ENCODE peak calls at places on chromosomes 4 and X, in nine cellular contexts. S is cardiac muscle cell, J is breast epithelium, X is thoracic aorta, B is heart right ventricle, I is PC-3, W is suprapubic skin, A is colonic mucosa, E is lung. K is an unnamed sample. For H3K27me3 and H3K36me3, the result is how much of the 10 kb centered on the place peaks cover.

GRCh38 chr4:6539009-6539764 is 35.8 kb upstream of the MAN2B2 start:
- DNase-seq in S (no peak), X (no peak), W (no peak), E (no peak), J (no peak), B (no peak), A (no peak), I (no peak), K (no peak)

GRCh38 chr4:5142726-5143125 is 91.4 kb downstream of the STK32B start:
- DNase-seq in S (peak), B (no peak), I (peak), E (peak), X (no peak), J (no peak), W (no peak), A (no peak), K (no peak)

GRCh38 chrX:29699214-29699613 is 516.1 kb upstream of the MAGEB2 start:
- DNase-seq in I (peak), X (no peak), B (no peak), J (no peak), E (no peak), A (no peak), W (no peak), S (no peak), K (peak)

GRCh38 chrX:141278306-141278705 is 36.0 kb upstream of the SPANXC start:
- DNase-seq in B (no peak), E (no peak), W (no peak), I (peak), A (no peak), S (peak), J (no peak), X (no peak), K (no peak)

GRCh38 chr4:7725951-7726350 is 213.7 kb downstream of the AFAP1 start:
- DNase-seq in E (no peak), I (peak), S (no peak), B (peak), A (no peak), W (no peak), J (no peak), X (no peak), K (no peak)

GRCh38 chrX:99353412-99353811 is 1056.7 kb downstream of the PCDH19 start:
- DNase-seq in I (no peak), B (no peak), S (peak), E (no peak), W (no peak), X (no peak), A (no peak), J (no peak), K (no peak)

GRCh38 chrX:65758505-65758904 is 91.1 kb downstream of the MSN start:
- DNase-seq in A (no peak), B (no peak), W (no peak), X (no peak), J (no peak), I (no peak), E (no peak), S (no peak), K (no peak)

GRCh38 chr4:179372242-179372641 is 1930.0 kb upstream of the AGA start:
- DNase-seq in I (no peak), B (no peak), E (no peak), A (no peak), S (no peak), X (no peak), J (no peak), W (no peak), K (no peak)

GRCh38 chr4:85762204-85762884 is 287.4 kb downstream of the ARHGAP24 start:
- DNase-seq in A (no peak), W (no peak), B (no peak), X (no peak), E (no peak), S (no peak), J (no peak), I (peak), K (no peak)

GRCh38 chr4:94976371-94977011 is 218.7 kb downstream of the BMPR1B start:
- DNase-seq in J (no peak), B (no peak), A (no peak), S (no peak), I (peak), W (no peak), X (no peak), E (no peak), K (no peak)

GRCh38 chr4:117324851-117325491 is 239.6 kb upstream of the TRAM1L1 start:
- DNase-seq in I (peak), B (no peak), X (no peak), E (no peak), J (no peak), W (no peak), A (no peak), S (no peak), K (peak)

GRCh38 chr4:149140841-149141240 is 674.8 kb downstream of the IQCM start:
- DNase-seq in E (no peak), A (no peak), J (no peak), S (no peak), B (no peak), X (no peak), W (no peak), I (peak), K (no peak)

GRCh38 chrX:12970691-12971202 is 4.2 kb upstream of the TMSB4X start:
- DNase-seq in X (no peak), B (no peak), J (no peak), A (no peak), I (peak), S (peak), W (no peak), E (no peak), K (no peak)

GRCh38 chrX:115906276-115906675 is 264.3 kb upstream of the AGTR2 start:
- DNase-seq in B (no peak), I (no peak), W (no peak), A (no peak), X (no peak), J (no peak), S (no peak), E (no peak), K (no peak)

GRCh38 chr4:40731792-40732245 is 17.9 kb upstream of the NSUN7 start:
- DNase-seq in X (no peak), B (peak), S (peak), E (peak), I (no peak), A (no peak), J (no peak), W (no peak), K (no peak)

GRCh38 chr4:176443117-176443516 is 123.4 kb downstream of the SPCS3 start:
- DNase-seq in E (no peak), X (no peak), B (no peak), J (no peak), I (peak), A (no peak), W (no peak), S (no peak), K (peak)

GRCh38 chr4:86918539-86919072 is 16.2 kb upstream of the AFF1 start:
- DNase-seq in W (no peak), I (no peak), A (no peak), S (no peak), E (no peak), X (no peak), B (no peak), J (no peak), K (no peak)

GRCh38 chrX:12903646-12904045 is 2.8 kb upstream of the TLR8 start:
- DNase-seq in S (no peak), E (no peak), I (no peak), W (no peak), B (no peak), J (no peak), X (no peak), A (no peak), K (peak)

GRCh38 chrX:155888139-155888538 is 7.0 kb downstream of the VAMP7 start:
- DNase-seq in J (no peak), B (no peak), S (no peak), W (no peak), X (no peak), I (peak), A (no peak), E (no peak), K (peak)

GRCh38 chr4:36374836-36375511 is 93.6 kb downstream of the DTHD1 start:
- DNase-seq in A (no peak), J (no peak), W (no peak), B (no peak), X (no peak), S (no peak), E (no peak), I (no peak), K (no peak)

GRCh38 chr4:151584101-151584500 is 175.1 kb downstream of the FHIP1A start:
- DNase-seq in I (no peak), B (no peak), A (no peak), E (no peak), X (no peak), W (no peak), S (no peak), J (no peak), K (no peak)

GRCh38 chrX:71652405-71652804 is 14.9 kb upstream of the LOC101059915 start:
- DNase-seq in W (no peak), B (no peak), A (peak), E (peak), J (no peak), S (peak), I (peak), X (no peak), K (no peak)

GRCh38 chr4:833156-833555 is 7.2 kb upstream of the CPLX1 start:
- DNase-seq in E (no peak), X (no peak), A (no peak), B (no peak), J (no peak), I (no peak), W (no peak), S (no peak), K (no peak)

GRCh38 chr4:149223659-149224058 is 592.0 kb downstream of the IQCM start:
- DNase-seq in X (no peak), S (no peak), W (no peak), J (no peak), A (no peak), I (peak), B (no peak), E (no peak), K (no peak)

GRCh38 chr4:89299153-89299789 is 8.3 kb downstream of the GPRIN3 start:
- DNase-seq in J (no peak), A (peak), X (no peak), W (no peak), I (no peak), E (no peak), S (peak), B (no peak), K (no peak)

GRCh38 chrX:121641560-121641959 is 594.1 kb downstream of the GLUD2 start:
- DNase-seq in J (no peak), E (no peak), W (no peak), X (no peak), B (no peak), A (no peak), I (peak), S (no peak), K (peak)

GRCh38 chrX:134669378-134670098 is 11.3 kb upstream of the PLAC1 start:
- DNase-seq in X (no peak), B (peak), I (peak), J (no peak), S (no peak), E (peak), A (no peak), W (no peak), K (peak)

DNA sequence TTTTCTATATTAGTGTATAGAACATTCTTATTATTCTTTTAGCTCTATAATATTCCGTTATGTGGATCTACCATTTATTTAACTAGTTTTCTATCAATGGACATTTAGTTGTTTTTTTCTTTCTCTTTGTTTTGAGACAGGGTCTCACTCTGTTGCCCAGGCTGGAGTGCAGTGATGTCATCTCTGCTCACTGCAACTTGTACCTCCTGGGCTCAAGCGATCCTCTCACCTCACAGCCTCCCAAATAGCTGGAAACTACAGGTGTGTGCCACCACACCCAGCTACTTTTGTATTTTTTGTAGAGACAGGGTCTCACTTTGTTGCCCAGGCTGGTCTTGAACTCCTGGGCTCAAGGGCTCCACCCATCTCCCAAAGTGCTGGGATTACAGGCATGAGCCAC is 10.8 kb downstream of the TMEM165 start:
- DNase-seq in J (no peak), S (no peak), A (no peak), W (no peak), I (no peak), X (no peak), B (no peak), E (no peak), K (no peak)
- TF ChIP-seq CTCF in J (no peak), S (no peak), A (no peak), W (no peak), I (no peak), X (no peak), B (no peak), E (no peak), K (no peak)

GRCh38 chrX:43560247-43560946 is 95.7 kb upstream of the MAOA start:
- DNase-seq in S (no peak), E (no peak), A (no peak), J (no peak), X (no peak), B (no peak), I (no peak), W (no peak), K (no peak)
- H3K27me3 ChIP-seq in S (under half), E (under half), A (under half), J (under half), X (under half), B (under half), I (under half), W (under half), K (under half)

GRCh38 chr4:122953924-122954323 is 31.5 kb upstream of the NUDT6 start:
- DNase-seq in X (no peak), A (no peak), S (no peak), B (no peak), I (no peak), W (no peak), J (no peak), E (no peak), K (no peak)

GRCh38 chr4:122948671-122949070 is 26.3 kb upstream of the NUDT6 start:
- DNase-seq in J (no peak), S (no peak), E (no peak), W (no peak), X (no peak), A (no peak), I (no peak), B (no peak), K (no peak)
- H3K36me3 ChIP-seq in J (under half), S (under half), E (under half), W (half or more), X (under half), A (under half), I (under half), B (half or more), K (under half)

GRCh38 chr4:2910409-2910808 is 52.8 kb downstream of the NOP14 start:
- DNase-seq in J (no peak), I (no peak), X (no peak), B (no peak), W (no peak), E (no peak), A (no peak), S (no peak), K (no peak)
- TF ChIP-seq CTCF in J (no peak), I (no peak), X (no peak), B (no peak), W (no peak), E (no peak), A (no peak), S (peak), K (no peak)

GRCh38 chrX:40150503-40150902 is 52.7 kb upstream of the BCOR start:
- DNase-seq in A (no peak), B (no peak), J (no peak), E (no peak), I (peak), X (no peak), S (no peak), W (no peak), K (no peak)
- H3K27me3 ChIP-seq in A (half or more), B (under half), J (half or more), E (under half), I (under half), X (under half), S (under half), W (under half), K (under half)

DNA sequence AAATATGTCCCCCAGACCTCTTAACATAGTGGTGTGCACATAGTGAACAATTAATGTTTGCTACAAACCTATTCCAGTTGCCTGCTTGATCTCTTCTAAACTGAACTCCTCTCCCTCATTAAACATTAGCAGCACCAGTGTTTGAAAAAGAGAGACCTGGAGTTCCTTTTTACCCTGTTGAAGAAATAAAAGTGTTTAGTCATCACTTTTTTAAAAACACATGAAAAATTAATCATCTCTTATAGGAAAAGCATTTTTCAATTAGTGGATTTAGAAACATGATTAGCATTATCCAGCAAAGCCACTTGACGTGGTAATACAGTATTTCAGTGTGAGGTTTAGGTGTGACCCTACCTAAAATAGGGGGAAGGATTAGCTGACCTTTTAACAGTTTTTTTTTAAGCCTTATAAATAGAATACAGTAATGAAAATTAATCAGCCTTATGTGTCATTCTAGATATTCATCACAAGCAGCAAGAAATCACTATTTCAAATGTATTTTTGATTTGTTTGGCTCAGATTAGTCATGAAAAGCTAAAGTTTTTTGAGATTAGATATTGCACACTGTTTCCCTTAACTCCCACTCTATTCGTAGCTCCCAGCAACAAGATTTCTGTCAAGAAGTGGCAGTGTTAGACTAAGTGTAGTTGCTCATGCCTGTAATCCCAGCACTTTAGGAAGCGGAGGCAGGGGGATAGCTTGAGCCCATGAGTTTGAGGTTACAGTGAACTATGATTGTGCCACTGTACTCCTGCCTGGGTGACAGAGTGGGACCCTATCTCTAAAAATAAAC is 26.2 kb downstream of the CUL4B start:
- DNase-seq in E (no peak), I (no peak), A (no peak), S (no peak), W (no peak), X (no peak), J (no peak), B (no peak), K (no peak)
- H3K36me3 ChIP-seq in E (under half), I (under half), A (under half), S (under half), W (under half), X (under half), J (under half), B (half or more), K (under half)

GRCh38 chr4:46270986-46271596 is 118.8 kb downstream of the GABRA2 start:
- DNase-seq in E (no peak), J (no peak), S (peak), W (no peak), A (no peak), I (peak), B (no peak), X (no peak), K (no peak)
- TF ChIP-seq CTCF in E (no peak), J (peak), S (peak), W (peak), A (peak), I (peak), B (no peak), X (no peak), K (no peak)

K was measured in BJ.